ENCODE peak calls at places on chromosomes 1 and 21, in four cellular contexts. Y is tibial nerve, E is cardiac muscle cell, K is brain microvascular endothelial cell. O is an unnamed sample.

GRCh38 chr1:194709439-194709838 is 1523.0 kb upstream of the B3GALT2 start:
- DNase-seq in Y (no peak), E (no peak), K (no peak), O (no peak)

GRCh38 chr21:25375675-25376074 is 231.6 kb downstream of the MRPL39 start:
- DNase-seq in E (no peak), Y (no peak), K (peak; percentile 33), O (no peak)

GRCh38 chr1:239833709-239834108 is 258.0 kb upstream of the FMN2 start:
- DNase-seq in E (no peak), K (no peak), Y (no peak), O (no peak)

GRCh38 chr1:6822530-6823359 is 37.5 kb downstream of the CAMTA1 start:
- DNase-seq in E (peak; percentile 33), K (no peak), Y (no peak), O (no peak)

GRCh38 chr1:116986531-116987255 is 14.9 kb upstream of the CD101 start:
- DNase-seq in Y (no peak), E (no peak), K (no peak), O (no peak)

GRCh38 chr1:59096501-59096900 is 200.4 kb upstream of the FGGY start:
- DNase-seq in Y (no peak), E (peak; percentile 73), K (no peak), O (no peak)

GRCh38 chr1:30883389-30884172 is 25.0 kb downstream of the SDC3 start:
- DNase-seq in E (no peak), Y (no peak), K (no peak), O (no peak)

GRCh38 chr1:158084747-158085146 is 91.3 kb downstream of the KIRREL1 start:
- DNase-seq in Y (no peak), E (no peak), K (no peak), O (no peak)

GRCh38 chr1:9010781-9011323 is 15.4 kb downstream of the SLC2A7 start:
- DNase-seq in K (no peak), E (no peak), Y (peak; percentile 28), O (no peak)

GRCh38 chr1:172002725-172003345 is 161.5 kb downstream of the DNM3 start:
- DNase-seq in K (peak; percentile 61), Y (peak; percentile 52), E (peak; percentile 45), O (peak; percentile 28)

GRCh38 chr1:108646661-108647269 is 14.1 kb downstream of the HENMT1 start:
- DNase-seq in K (peak; percentile 61), E (no peak), Y (peak; percentile 64), O (no peak)

GRCh38 chr1:109762821-109763645 is 690 bp downstream of the EPS8L3 start:
- DNase-seq in Y (no peak), E (no peak), K (peak; percentile 25), O (no peak)

GRCh38 chr1:21937372-21938121 is 437 bp upstream of the HSPG2 start:
- DNase-seq in Y (peak; percentile 75), E (peak; percentile 94), K (peak; percentile 55), O (peak; percentile 82)

GRCh38 chr1:91308544-91308943 is 96.1 kb downstream of the HFM1 start:
- DNase-seq in Y (no peak), K (no peak), E (no peak), O (no peak)

GRCh38 chr1:207649204-207649753 is 4.3 kb downstream of the CR1L start:
- DNase-seq in E (no peak), Y (no peak), K (no peak), O (no peak)

GRCh38 chr1:180643693-180644092 is 11.9 kb downstream of the XPR1 start:
- DNase-seq in E (no peak), K (no peak), Y (peak; percentile 27), O (no peak)

GRCh38 chr1:1540015-1540816 is at the start of gene TMEM240:
- DNase-seq in E (peak; percentile 89), K (peak; percentile 63), Y (peak; percentile 63), O (peak; percentile 92)

GRCh38 chr1:47984175-47984789 is 12.9 kb downstream of the TRABD2B start:
- DNase-seq in K (no peak), Y (no peak), E (peak; percentile 51), O (no peak)

GRCh38 chr1:55060133-55060999 is 21.0 kb downstream of the PCSK9 start:
- DNase-seq in K (no peak), Y (no peak), E (no peak), O (no peak)

GRCh38 chr1:228842094-228842775 is 107.0 kb downstream of the RHOU start:
- DNase-seq in Y (no peak), E (no peak), K (peak; percentile 92), O (peak; percentile 47)

DNA sequence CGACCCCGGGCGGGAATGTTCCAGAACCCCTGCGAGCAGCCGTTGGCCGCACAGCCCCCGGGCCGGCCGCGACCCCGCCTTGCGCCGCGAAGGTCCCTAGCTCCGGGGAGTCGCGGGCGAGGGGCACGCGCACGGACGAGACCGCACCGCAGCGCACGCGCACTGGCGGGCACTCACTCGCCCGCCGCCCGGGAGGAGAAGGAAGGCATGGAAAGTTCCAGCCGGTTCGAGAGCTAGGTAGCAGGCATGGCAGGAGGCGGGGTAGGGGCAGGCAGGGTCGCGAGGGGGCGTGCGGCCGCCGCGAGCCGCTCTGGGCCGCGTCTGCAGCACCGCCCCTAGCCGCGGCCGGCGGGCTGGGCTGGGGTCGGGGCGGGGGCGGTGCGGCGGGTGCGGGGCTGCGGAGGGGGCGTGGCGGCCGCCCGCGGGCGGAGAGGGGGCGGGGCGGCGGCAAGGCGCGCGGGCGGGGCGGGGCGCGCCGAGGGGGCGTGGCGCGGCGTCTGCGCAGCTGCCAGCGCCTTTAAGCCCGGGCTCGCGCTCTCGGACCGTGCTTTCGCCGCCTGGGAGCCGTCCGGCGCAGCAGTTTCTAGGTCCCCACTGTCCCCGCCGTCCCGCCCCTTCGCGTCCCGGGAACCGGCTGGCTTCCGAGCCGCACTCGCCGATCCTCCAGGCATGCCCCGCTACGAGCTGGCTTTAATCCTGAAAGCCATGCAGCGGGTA is at the start of the genes MRPS6 and SLC5A3:
- DNase-seq in E (peak; percentile 94), Y (peak; percentile 69), K (peak; percentile 59), O (peak; percentile 72)
- TF ChIP-seq CTCF in E (no peak), Y (no peak), K (no peak), O (no peak)

GRCh38 chr1:189315035-189315927 is 1162.4 kb downstream of the BRINP3 start:
- DNase-seq in Y (no peak), E (no peak), K (no peak), O (no peak)
- H3K27ac ChIP-seq in Y (no peak overlapping the region), E (no peak overlapping the region), K (no peak overlapping the region), O (no peak overlapping the region)

GRCh38 chr1:179587336-179587735 is 4.3 kb upstream of the TDRD5 start:
- DNase-seq in K (no peak), Y (no peak), E (no peak), O (no peak)

GRCh38 chr1:179590671-179591070 is 961 bp upstream of the TDRD5 start:
- DNase-seq in E (no peak), K (no peak), Y (no peak), O (no peak)

GRCh38 chr1:179586107-179586823 is 5.4 kb upstream of the TDRD5 start:
- DNase-seq in E (peak; percentile 37), Y (peak; percentile 27), K (no peak), O (peak; percentile 63)

GRCh38 chr1:179589524-179589923 is 2.1 kb upstream of the TDRD5 start:
- DNase-seq in E (no peak), Y (no peak), K (no peak), O (no peak)

GRCh38 chr1:179588425-179589024 is 3.1 kb upstream of the TDRD5 start:
- DNase-seq in K (no peak), E (no peak), Y (no peak), O (no peak)
- H3K27me3 ChIP-seq in K (peaks cover 27% of the 10 kb centered on the region), E (peaks cover 31% of the 10 kb centered on the region), Y (peaks cover 29% of the 10 kb centered on the region), O (peaks cover 22% of the 10 kb centered on the region)

GRCh38 chr1:199460933-199461332 is 566.6 kb upstream of the NR5A2 start:
- DNase-seq in E (no peak), Y (peak; percentile 6), K (peak; percentile 24), O (no peak)

DNA sequence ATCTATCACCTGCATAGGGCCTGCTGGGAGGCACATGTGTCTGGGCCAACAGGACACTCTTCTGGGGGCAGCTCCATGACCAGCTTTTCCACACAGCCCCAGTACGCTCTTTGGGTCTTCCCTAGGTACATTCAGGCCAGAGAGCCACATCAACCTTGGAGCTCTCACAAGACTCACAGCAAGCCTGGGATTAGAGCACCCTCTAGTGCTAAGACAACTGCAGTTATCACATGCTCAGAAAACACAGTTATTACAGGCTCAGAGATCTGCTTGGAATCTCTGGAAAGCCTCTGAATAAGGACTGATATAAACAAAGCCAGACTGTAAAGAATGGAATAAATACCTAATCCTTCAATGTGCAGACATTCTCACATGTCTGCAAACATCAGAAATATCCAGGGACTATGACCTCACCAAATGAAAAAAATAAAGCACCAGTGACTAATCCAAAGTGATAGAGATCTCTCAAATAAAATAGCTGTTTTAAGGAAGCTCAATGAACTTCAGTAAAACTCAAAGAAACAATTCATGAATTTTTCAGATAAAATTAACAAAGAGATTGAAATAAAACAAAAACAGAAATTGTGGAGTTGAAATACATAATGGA is 563.9 kb upstream of the NR5A2 start:
- DNase-seq in E (peak; percentile 22), Y (no peak), K (peak; percentile 78), O (no peak)
- TF ChIP-seq CTCF in E (peak; percentile 77), Y (no peak), K (peak; percentile 80), O (no peak)

O was measured in dorsolateral prefrontal cortex.